ENCODE peak calls at places on chromosomes 1 and 21, in nine cellular contexts. R, S, I, T, W, L, G, O and X are unnamed samples.
A peak's percentile ranks its signal among the peaks of the same experiment; 100 is the strongest.

GRCh38 chr1:185045793-185046441 is 559 bp downstream of the RNF2 start:
- DNase-seq in R (no peak), S (peak; percentile 65), I (peak; percentile 37), T (peak; percentile 48), W (no peak), L (peak; percentile 53), G (peak; percentile 16), O (peak; percentile 74), X (no peak)

GRCh38 chr21:16473965-16474364 is 744.2 kb downstream of the USP25 start:
- DNase-seq in R (no peak), S (no peak), I (no peak), T (no peak), W (no peak), L (no peak), G (peak; percentile 12), O (no peak), X (no peak)

GRCh38 chr1:182680901-182681300 is 3.5 kb downstream of the RGS8 start:
- DNase-seq in R (peak; percentile 78), S (peak; percentile 29), I (no peak), T (no peak), W (no peak), L (no peak), G (no peak), O (peak; percentile 52), X (no peak)

GRCh38 chr1:7847599-7847998 is 5.3 kb downstream of the UTS2 start:
- DNase-seq in R (peak; percentile 55), S (no peak), I (no peak), T (no peak), W (no peak), L (no peak), G (no peak), O (no peak), X (no peak)

GRCh38 chr1:206507395-206508129 is at the start of gene RASSF5:
- DNase-seq in R (peak; percentile 90), S (peak; percentile 76), I (peak; percentile 85), T (no peak), W (peak; percentile 86), L (peak; percentile 87), G (peak; percentile 83), O (peak; percentile 51), X (peak; percentile 88)

GRCh38 chr1:202836616-202837403 is 26.1 kb downstream of the PCAT6 start:
- DNase-seq in R (peak; percentile 53), S (peak; percentile 44), I (no peak), T (no peak), W (no peak), L (no peak), G (no peak), O (no peak), X (no peak)

GRCh38 chr1:43308635-43309580 is 8.1 kb downstream of the TIE1 start:
- DNase-seq in R (no peak), S (no peak), I (no peak), T (no peak), W (no peak), L (no peak), G (no peak), O (no peak), X (no peak)

GRCh38 chr1:236868625-236869467 is 73.8 kb downstream of the MTR start:
- DNase-seq in R (peak; percentile 54), S (peak; percentile 58), I (no peak), T (peak; percentile 62), W (no peak), L (peak; percentile 30), G (no peak), O (peak; percentile 65), X (no peak)

GRCh38 chr1:54260810-54261209 is 60.8 kb downstream of the MRPL37 start:
- DNase-seq in R (no peak), S (no peak), I (no peak), T (no peak), W (no peak), L (no peak), G (no peak), O (no peak), X (no peak)

GRCh38 chr1:159010398-159010797 is 691 bp downstream of the IFI16 start:
- DNase-seq in R (no peak), S (no peak), I (no peak), T (no peak), W (no peak), L (no peak), G (no peak), O (no peak), X (no peak)

GRCh38 chr1:159009287-159009686 is 420 bp upstream of the IFI16 start:
- DNase-seq in R (no peak), S (no peak), I (no peak), T (peak; percentile 39), W (no peak), L (no peak), G (no peak), O (no peak), X (no peak)

GRCh38 chr1:159007734-159008133 is 2.0 kb upstream of the IFI16 start:
- DNase-seq in R (no peak), S (no peak), I (no peak), T (no peak), W (no peak), L (no peak), G (no peak), O (no peak), X (no peak)

GRCh38 chr1:159009704-159010361 is at the start of gene IFI16:
- DNase-seq in R (peak; percentile 48), S (no peak), I (no peak), T (peak; percentile 80), W (no peak), L (peak; percentile 68), G (peak; percentile 83), O (peak; percentile 83), X (peak; percentile 69)

GRCh38 chr1:159008744-159009188 is 941 bp upstream of the IFI16 start:
- DNase-seq in R (no peak), S (no peak), I (no peak), T (peak; percentile 83), W (no peak), L (no peak), G (no peak), O (no peak), X (no peak)
- H3K4me3 ChIP-seq in R (no peak overlapping the region), S (no peak overlapping the region), I (no peak overlapping the region), T (peak overlapping the region; percentile 88), W (no peak overlapping the region), L (no peak overlapping the region), G (no peak overlapping the region), O (no peak overlapping the region), X (no peak overlapping the region)

GRCh38 chr1:200288226-200288625 is 121.6 kb downstream of the ZNF281 start:
- DNase-seq in R (no peak), S (no peak), I (no peak), T (no peak), W (no peak), L (no peak), G (no peak), O (no peak), X (no peak)

GRCh38 chr1:200281451-200281850 is 128.4 kb downstream of the ZNF281 start:
- DNase-seq in R (no peak), S (no peak), I (no peak), T (no peak), W (no peak), L (no peak), G (no peak), O (no peak), X (no peak)

GRCh38 chr1:200279810-200280411 is 129.9 kb downstream of the ZNF281 start:
- DNase-seq in R (peak; percentile 99), S (peak; percentile 65), I (no peak), T (peak; percentile 46), W (no peak), L (peak; percentile 78), G (peak; percentile 16), O (peak; percentile 67), X (no peak)

DNA sequence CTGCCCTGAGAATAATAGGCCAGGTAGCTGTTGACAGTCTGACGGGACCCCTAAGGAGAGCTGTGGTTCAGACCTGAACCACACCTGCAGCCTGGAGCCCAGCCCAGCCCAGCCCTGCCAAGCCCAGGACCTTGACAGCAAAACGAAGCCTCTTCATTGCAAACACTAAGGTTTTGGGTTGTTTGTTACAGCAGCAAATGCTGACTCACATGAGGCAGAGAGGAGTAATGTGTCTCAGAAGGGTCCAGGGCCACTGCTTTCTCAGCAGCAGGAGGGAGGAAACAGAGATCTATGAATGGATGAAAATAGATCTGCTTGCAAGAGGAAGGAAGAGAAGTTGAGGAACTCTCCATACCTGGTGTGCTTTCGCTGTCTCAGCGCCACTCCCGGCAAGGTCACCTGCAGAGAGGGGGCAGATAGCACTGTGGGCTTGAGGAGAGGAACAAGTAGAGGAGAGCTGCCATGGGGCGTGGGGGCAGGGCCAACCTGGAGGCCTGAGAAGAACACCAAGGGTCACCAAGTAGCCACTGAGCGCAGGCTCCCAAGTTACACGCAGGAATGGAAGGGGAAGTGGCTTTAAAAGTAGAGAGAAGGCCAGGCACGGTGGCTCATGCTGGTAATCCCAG is 127.2 kb downstream of the ZNF281 start:
- DNase-seq in R (no peak), S (no peak), I (no peak), T (no peak), W (no peak), L (no peak), G (no peak), O (no peak), X (no peak)
- H3K4me3 ChIP-seq in R (no peak overlapping the region), S (no peak overlapping the region), I (no peak overlapping the region), T (no peak overlapping the region), W (no peak overlapping the region), L (no peak overlapping the region), G (no peak overlapping the region), O (no peak overlapping the region), X (no peak overlapping the region)

DNA sequence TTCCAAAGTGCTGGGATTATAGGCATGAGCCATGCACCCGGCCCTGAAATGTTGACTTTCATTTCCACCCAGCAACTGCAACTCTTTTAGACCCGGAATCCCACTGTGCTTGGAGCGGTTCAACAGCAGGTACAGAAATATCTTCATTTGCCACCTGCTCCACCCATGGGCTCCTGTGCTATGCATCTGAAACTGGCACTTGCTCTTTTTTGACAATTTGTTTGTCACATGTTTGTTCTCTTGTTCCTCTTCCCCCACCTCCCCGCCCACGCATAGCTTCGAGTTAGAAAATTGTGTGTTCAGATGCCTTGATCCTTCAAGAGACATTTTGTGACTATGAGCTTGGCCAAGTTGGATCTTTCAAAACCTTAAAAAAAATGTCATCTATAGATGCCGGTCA is 2.4 kb upstream of the IFNLR1 start:
- DNase-seq in R (no peak), S (no peak), I (no peak), T (peak; percentile 92), W (no peak), L (no peak), G (no peak), O (no peak), X (no peak)
- H3K4me3 ChIP-seq in R (no peak overlapping the region), S (no peak overlapping the region), I (no peak overlapping the region), T (peak overlapping the region; percentile 52), W (no peak overlapping the region), L (no peak overlapping the region), G (no peak overlapping the region), O (no peak overlapping the region), X (no peak overlapping the region)

GRCh38 chr1:10495475-10495817 is 20.7 kb downstream of the PEX14 start:
- DNase-seq in R (no peak), S (no peak), I (no peak), T (no peak), W (no peak), L (no peak), G (no peak), O (no peak), X (no peak)
- H3K4me3 ChIP-seq in R (no peak overlapping the region), S (no peak overlapping the region), I (no peak overlapping the region), T (peak overlapping the region; percentile 46), W (peak overlapping the region; percentile 45), L (no peak overlapping the region), G (no peak overlapping the region), O (no peak overlapping the region), X (peak overlapping the region; percentile 26)

GRCh38 chr1:22572778-22573177 is 9.5 kb downstream of the EPHA8 start:
- DNase-seq in R (no peak), S (no peak), I (no peak), T (no peak), W (no peak), L (no peak), G (no peak), O (no peak), X (no peak)
- H3K4me3 ChIP-seq in R (no peak overlapping the region), S (no peak overlapping the region), I (no peak overlapping the region), T (no peak overlapping the region), W (no peak overlapping the region), L (no peak overlapping the region), G (no peak overlapping the region), O (no peak overlapping the region), X (no peak overlapping the region)